ENCODE peak calls at places on chromosome 5, in nine cellular contexts. N is BJ, T is astrocyte of the cerebellum, Q is IMR-90, H is lung, I is esophagus muscularis mucosa, D is RWPE2, G is heart right ventricle, U is tibial artery. M is an unnamed sample.

GRCh38 chr5:147467973-147468508 is 41.8 kb downstream of the DPYSL3 start:
- DNase-seq in N (no peak), T (no peak), Q (peak), H (no peak), I (no peak), D (no peak), G (no peak), U (no peak), M (no peak)

GRCh38 chr5:127068771-127069330 is 4.5 kb downstream of the C5orf63 start:
- DNase-seq in N (no peak), T (peak), Q (peak), H (no peak), I (peak), D (no peak), G (peak), U (no peak), M (no peak)

GRCh38 chr5:15609076-15609725 is 109.2 kb downstream of the FBXL7 start:
- DNase-seq in N (no peak), T (no peak), Q (no peak), H (no peak), I (no peak), D (no peak), G (no peak), U (no peak), M (no peak)

GRCh38 chr5:1175015-1175414 is 26.4 kb upstream of the SLC6A19 start:
- DNase-seq in N (no peak), T (no peak), Q (no peak), H (no peak), I (no peak), D (peak), G (no peak), U (no peak), M (no peak)

GRCh38 chr5:136222575-136223235 is 29.7 kb upstream of the SMIM32 start:
- DNase-seq in N (no peak), T (no peak), Q (no peak), H (no peak), I (no peak), D (no peak), G (no peak), U (no peak), M (no peak)

GRCh38 chr5:60794691-60795090 is 49.4 kb downstream of the ELOVL7 start:
- DNase-seq in N (no peak), T (no peak), Q (no peak), H (no peak), I (no peak), D (no peak), G (no peak), U (no peak), M (no peak)

GRCh38 chr5:106454651-106455415 is 1215.9 kb downstream of the EFNA5 start:
- DNase-seq in N (no peak), T (peak), Q (peak), H (no peak), I (no peak), D (no peak), G (no peak), U (no peak), M (no peak)

GRCh38 chr5:63860379-63860778 is 101.9 kb downstream of the HTR1A start:
- DNase-seq in N (no peak), T (no peak), Q (no peak), H (no peak), I (no peak), D (no peak), G (no peak), U (no peak), M (no peak)

GRCh38 chr5:82045526-82046267 is 73.9 kb downstream of the ATG10 start:
- DNase-seq in N (peak), T (peak), Q (peak), H (no peak), I (no peak), D (no peak), G (no peak), U (no peak), M (no peak)

GRCh38 chr5:9512452-9512851 is 33.4 kb downstream of the SEMA5A start:
- DNase-seq in N (no peak), T (peak), Q (peak), H (no peak), I (no peak), D (no peak), G (no peak), U (no peak), M (peak)

GRCh38 chr5:6446626-6447309 is 1.9 kb upstream of the UBE2QL1 start:
- DNase-seq in N (no peak), T (no peak), Q (no peak), H (no peak), I (no peak), D (no peak), G (no peak), U (no peak), M (no peak)

GRCh38 chr5:173055983-173056782 is at the start of gene CREBRF:
- DNase-seq in N (peak), T (peak), Q (peak), H (peak), I (peak), D (peak), G (peak), U (peak), M (peak)

GRCh38 chr5:79694652-79695051 is 5.0 kb downstream of the CMYA5 start:
- DNase-seq in N (no peak), T (no peak), Q (peak), H (no peak), I (no peak), D (no peak), G (peak), U (no peak), M (no peak)
- H3K4me3 ChIP-seq in N (no peak), T (no peak), Q (no peak), H (no peak), I (no peak), D (no peak), G (peak), U (no peak), M (no peak)

GRCh38 chr5:131649160-131649559 is 14.1 kb upstream of the RAPGEF6 start:
- DNase-seq in N (no peak), T (no peak), Q (peak), H (no peak), I (no peak), D (no peak), G (no peak), U (no peak), M (no peak)

GRCh38 chr5:131644822-131645221 is 9.8 kb upstream of the RAPGEF6 start:
- DNase-seq in N (no peak), T (no peak), Q (peak), H (no peak), I (no peak), D (no peak), G (no peak), U (no peak), M (no peak)

GRCh38 chr5:131641494-131641893 is 6.5 kb upstream of the RAPGEF6 start:
- DNase-seq in N (no peak), T (no peak), Q (no peak), H (no peak), I (no peak), D (no peak), G (no peak), U (no peak), M (no peak)

GRCh38 chr5:131647078-131647769 is 12.2 kb upstream of the RAPGEF6 start:
- DNase-seq in N (no peak), T (no peak), Q (no peak), H (no peak), I (no peak), D (no peak), G (no peak), U (no peak), M (no peak)
- TF ChIP-seq CTCF in N (no peak), T (no peak), Q (no peak), H (no peak), I (no peak), D (no peak), G (no peak), U (no peak), M (no peak)

DNA sequence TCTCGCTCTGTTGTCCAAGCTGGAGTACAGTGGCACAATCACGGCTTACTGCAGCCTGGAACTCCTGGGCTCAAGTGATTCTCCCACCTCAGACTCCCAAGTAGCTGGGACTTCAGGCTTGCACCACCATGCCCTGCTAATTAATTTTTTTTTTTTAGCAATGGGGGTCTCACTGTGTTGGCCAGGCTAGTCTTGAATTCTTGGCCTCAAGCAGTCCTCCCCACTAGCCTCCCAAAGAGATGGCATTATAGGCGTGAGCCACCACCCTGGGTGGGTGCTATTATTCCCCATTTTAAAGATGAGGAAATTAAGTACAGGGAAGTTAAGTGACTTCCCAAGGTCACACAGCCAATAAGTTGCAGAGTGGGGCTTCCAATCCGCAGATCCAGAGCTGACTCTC is 1.7 kb downstream of the NNT start:
- DNase-seq in N (no peak), T (no peak), Q (no peak), H (no peak), I (no peak), D (no peak), G (no peak), U (no peak), M (no peak)
- H3K4me3 ChIP-seq in N (no peak), T (no peak), Q (no peak), H (no peak), I (peak), D (no peak), G (peak), U (no peak), M (no peak)

GRCh38 chr5:28766565-28767158 is 1728.3 kb upstream of the CDH9 start:
- DNase-seq in N (no peak), T (peak), Q (peak), H (no peak), I (no peak), D (no peak), G (no peak), U (no peak), M (peak)
- TF ChIP-seq CTCF in N (no peak), T (no peak), Q (peak), H (no peak), I (peak), D (peak), G (no peak), U (peak), M (peak)